ENCODE peak calls at places on chromosomes 5 and 9, in six cellular contexts. I, L, C, H, S and M are unnamed samples.
A peak's percentile ranks its signal among the peaks of the same experiment; 100 is the strongest.

GRCh38 chr5:123951204-123951977 is 439.4 kb downstream of the CSNK1G3 start:
- DNase-seq in I (peak; percentile 97), L (peak; percentile 86), C (peak; percentile 93), H (no peak), S (no peak), M (no peak)

GRCh38 chr9:21265421-21266189 is 25.8 kb upstream of the IFNA14 start:
- DNase-seq in I (no peak), L (no peak), C (no peak), H (no peak), S (no peak), M (no peak)

GRCh38 chr5:92401492-92401891 is 1018.4 kb upstream of the ARRDC3 start:
- DNase-seq in I (peak; percentile 62), L (no peak), C (peak; percentile 36), H (peak; percentile 96), S (no peak), M (no peak)

GRCh38 chr9:98887918-98888510 is 55.7 kb upstream of the COL15A1 start:
- DNase-seq in I (no peak), L (no peak), C (peak; percentile 49), H (no peak), S (no peak), M (no peak)

GRCh38 chr9:138024831-138025291 is 147.3 kb downstream of the CACNA1B start:
- DNase-seq in I (no peak), L (no peak), C (no peak), H (no peak), S (peak; percentile 29), M (no peak)

GRCh38 chr5:165360366-165361142 is 1855.1 kb downstream of the MAT2B start:
- DNase-seq in I (no peak), L (no peak), C (no peak), H (peak; percentile 62), S (no peak), M (no peak)

GRCh38 chr5:130616161-130616560 is 548.9 kb downstream of the HINT1 start:
- DNase-seq in I (peak; percentile 12), L (no peak), C (no peak), H (no peak), S (no peak), M (no peak)

GRCh38 chr9:114484854-114485443 is 20.3 kb downstream of the WHRN start:
- DNase-seq in I (peak; percentile 78), L (peak; percentile 45), C (peak; percentile 88), H (peak; percentile 98), S (no peak), M (no peak)

GRCh38 chr9:135581636-135582426 is 20.3 kb downstream of the PAEP start:
- DNase-seq in I (no peak), L (no peak), C (no peak), H (no peak), S (no peak), M (no peak)

GRCh38 chr5:59483971-59484472 is 409.5 kb downstream of the PDE4D start:
- DNase-seq in I (peak; percentile 56), L (no peak), C (peak; percentile 6), H (no peak), S (no peak), M (no peak)

GRCh38 chr9:131728546-131728910 is 11.3 kb downstream of the RAPGEF1 start:
- DNase-seq in I (no peak), L (no peak), C (no peak), H (peak; percentile 73), S (no peak), M (no peak)
- H3K4me3 ChIP-seq in I (no peak overlapping the region), L (no peak overlapping the region), C (no peak overlapping the region), H (peak overlapping the region; percentile 54), S (no peak overlapping the region), M (no peak overlapping the region)

DNA sequence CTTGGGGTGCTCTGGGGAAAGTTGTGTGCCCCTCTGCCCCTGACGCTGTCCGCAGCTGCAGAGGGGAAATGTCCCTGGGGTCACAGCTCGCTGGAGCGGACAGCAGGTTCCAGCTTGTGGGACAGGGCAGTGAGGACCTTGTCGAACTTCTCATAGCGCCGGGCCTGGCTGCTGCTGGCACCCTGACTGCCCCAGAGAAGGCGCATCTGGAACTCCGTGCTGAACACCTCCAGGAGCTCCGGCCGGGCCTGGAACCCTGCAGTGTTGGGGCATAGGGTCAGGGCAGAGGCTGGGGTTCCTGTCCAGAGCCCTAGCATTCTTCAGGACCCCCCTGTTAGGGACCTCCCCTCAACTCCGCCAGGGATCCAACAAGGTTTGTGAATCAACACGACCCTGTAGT is 3.6 kb upstream of the TOR2A start:
- DNase-seq in I (no peak), L (no peak), C (no peak), H (no peak), S (no peak), M (no peak)
- H3K4me3 ChIP-seq in I (no peak overlapping the region), L (no peak overlapping the region), C (no peak overlapping the region), H (no peak overlapping the region), S (no peak overlapping the region), M (no peak overlapping the region)

GRCh38 chr5:55599148-55600050 is 64.6 kb upstream of the PLPP1 start:
- DNase-seq in I (no peak), L (no peak), C (peak; percentile 9), H (no peak), S (no peak), M (no peak)

GRCh38 chr5:55601209-55601618 is 66.5 kb upstream of the PLPP1 start:
- DNase-seq in I (peak; percentile 88), L (no peak), C (peak; percentile 89), H (no peak), S (peak; percentile 62), M (no peak)

GRCh38 chr5:55603947-55604346 is 69.2 kb upstream of the PLPP1 start:
- DNase-seq in I (no peak), L (no peak), C (peak; percentile 77), H (peak; percentile 62), S (no peak), M (no peak)

GRCh38 chr5:55600086-55600485 is 65.3 kb upstream of the PLPP1 start:
- DNase-seq in I (no peak), L (no peak), C (peak; percentile 30), H (no peak), S (no peak), M (no peak)

DNA sequence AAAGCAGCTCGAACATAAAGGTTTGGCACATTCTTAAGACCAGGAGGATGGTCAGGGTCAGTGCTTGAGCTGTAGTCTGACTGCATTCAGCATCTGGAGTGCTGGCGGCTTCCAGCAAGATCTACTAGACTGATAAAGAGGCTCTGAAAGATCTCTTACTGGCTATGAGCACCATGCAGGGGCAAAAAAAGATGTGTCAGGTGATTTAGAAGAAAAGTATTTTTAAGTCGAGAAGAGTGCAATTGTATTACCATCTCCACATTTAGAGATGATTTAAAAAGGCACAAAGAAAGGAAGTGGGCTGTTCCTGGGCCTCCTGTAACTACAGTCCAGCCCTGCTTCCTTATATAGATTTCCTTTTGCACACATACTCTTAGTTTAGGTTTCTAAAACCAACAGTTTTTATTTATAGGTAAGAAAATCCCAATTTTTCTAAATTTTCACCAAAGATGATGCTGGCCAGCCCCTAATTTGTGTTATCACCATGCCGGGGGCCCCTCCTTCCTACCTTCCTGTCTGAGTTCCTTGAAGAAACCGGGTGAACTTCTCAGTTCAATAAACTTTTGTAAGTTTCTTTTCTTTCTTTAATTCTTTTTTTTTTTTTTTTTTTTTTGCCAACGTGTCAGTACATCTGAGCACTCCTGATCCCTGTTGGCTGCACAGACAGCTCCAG is 65.9 kb upstream of the PLPP1 start:
- DNase-seq in I (peak; percentile 91), L (no peak), C (peak; percentile 86), H (peak; percentile 43), S (no peak), M (no peak)
- H3K4me3 ChIP-seq in I (no peak overlapping the region), L (no peak overlapping the region), C (peak overlapping the region; percentile 60), H (peak overlapping the region; percentile 11), S (peak overlapping the region; percentile 4), M (no peak overlapping the region)

GRCh38 chr9:120852240-120853018 is 9.7 kb upstream of the PSMD5 start:
- DNase-seq in I (no peak), L (no peak), C (no peak), H (no peak), S (no peak), M (no peak)
- H3K4me3 ChIP-seq in I (no peak overlapping the region), L (no peak overlapping the region), C (no peak overlapping the region), H (no peak overlapping the region), S (no peak overlapping the region), M (no peak overlapping the region)

GRCh38 chr5:62778327-62779009 is 199.8 kb downstream of the LRRC70 start:
- DNase-seq in I (no peak), L (no peak), C (no peak), H (peak; percentile 52), S (no peak), M (no peak)
- H3K4me3 ChIP-seq in I (no peak overlapping the region), L (no peak overlapping the region), C (no peak overlapping the region), H (no peak overlapping the region), S (no peak overlapping the region), M (no peak overlapping the region)

GRCh38 chr5:35963381-35963843 is 25.0 kb upstream of the CAPSL start:
- DNase-seq in I (peak; percentile 22), L (no peak), C (peak; percentile 41), H (peak; percentile 14), S (no peak), M (no peak)
- H3K4me3 ChIP-seq in I (no peak overlapping the region), L (no peak overlapping the region), C (no peak overlapping the region), H (no peak overlapping the region), S (no peak overlapping the region), M (no peak overlapping the region)

GRCh38 chr5:154944716-154945115 is 3.8 kb downstream of the MRPL22 start:
- DNase-seq in I (no peak), L (no peak), C (no peak), H (no peak), S (no peak), M (no peak)
- H3K4me3 ChIP-seq in I (no peak overlapping the region), L (no peak overlapping the region), C (no peak overlapping the region), H (no peak overlapping the region), S (no peak overlapping the region), M (no peak overlapping the region)

DNA sequence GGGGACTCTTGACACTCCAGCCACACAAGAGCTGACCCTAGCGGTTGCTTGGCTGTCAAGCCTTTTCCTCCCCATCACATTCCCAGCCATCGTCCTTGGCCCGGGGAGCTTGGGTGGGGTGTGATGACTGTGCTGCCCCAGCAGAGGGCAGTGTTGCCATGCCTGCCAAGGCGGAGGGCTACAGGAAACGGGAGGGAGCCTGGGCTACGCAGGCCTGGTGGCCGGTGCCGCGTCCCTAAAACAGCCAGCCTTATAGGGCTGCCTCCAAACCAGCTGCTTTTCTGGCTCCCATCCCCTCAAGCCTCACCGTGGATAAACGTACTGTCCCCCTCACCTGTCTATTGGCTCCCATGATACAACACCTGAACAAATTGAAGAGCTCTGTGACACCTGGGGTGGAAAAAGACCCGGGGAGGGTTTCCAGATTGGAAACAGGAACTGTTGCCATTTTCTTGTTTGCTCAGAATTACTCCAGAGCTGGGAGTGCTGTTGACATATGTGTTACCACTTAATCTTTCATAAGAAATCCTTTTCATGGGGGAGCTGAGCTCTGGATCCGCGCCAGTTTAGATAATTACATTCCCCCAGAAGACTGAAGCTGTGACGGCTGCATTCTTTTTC is 72.8 kb upstream of the ASTN2 start:
- DNase-seq in I (peak; percentile 66), L (no peak), C (peak; percentile 66), H (peak; percentile 44), S (peak; percentile 73), M (no peak)
- H3K4me3 ChIP-seq in I (no peak overlapping the region), L (no peak overlapping the region), C (no peak overlapping the region), H (peak overlapping the region; percentile 29), S (no peak overlapping the region), M (no peak overlapping the region)

DNA sequence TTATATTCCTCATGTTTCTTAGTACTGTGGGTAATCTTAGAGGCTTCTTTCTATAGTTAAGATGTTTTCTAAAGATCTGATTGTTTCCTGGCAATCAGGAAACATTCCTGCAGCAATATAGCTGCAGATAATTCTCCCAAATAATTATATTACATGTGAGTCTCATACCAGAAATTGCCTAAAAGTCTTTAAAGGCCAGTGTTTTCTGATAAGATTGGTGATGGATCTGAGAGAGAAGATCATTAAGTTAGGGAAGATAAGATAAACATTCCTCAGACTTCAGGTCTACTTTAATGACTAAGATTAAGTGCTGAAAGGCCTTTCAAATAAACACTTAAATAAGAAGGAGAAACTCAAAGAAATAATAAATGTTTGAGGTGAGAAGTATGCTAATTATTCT is 107.7 kb upstream of the DAB2 start:
- DNase-seq in I (no peak), L (no peak), C (no peak), H (no peak), S (no peak), M (no peak)
- H3K4me3 ChIP-seq in I (no peak overlapping the region), L (no peak overlapping the region), C (no peak overlapping the region), H (no peak overlapping the region), S (no peak overlapping the region), M (no peak overlapping the region)